ENCODE peak calls at places on chromosomes 3 and 15, in eight cellular contexts. One of them, this sample, is unnamed.

GRCh38 chr3:115698851-115699535 is 75.7 kb downstream of the GAP43 start:
- DNase-seq in IMR-90: peak
- DNase-seq in endodermal cell: peak
- DNase-seq in brain microvascular endothelial cell: peak
- DNase-seq in MM.1S: no peak
- DNase-seq in fibroblast of lung: peak
- DNase-seq in cardiac fibroblast: peak
- DNase-seq in B cell: no peak
- DNase-seq in this sample: no peak

GRCh38 chr3:86257955-86258641 is 732.9 kb downstream of the VGLL3 start:
- DNase-seq in IMR-90: no peak
- DNase-seq in brain microvascular endothelial cell: no peak
- DNase-seq in endodermal cell: no peak
- DNase-seq in B cell: no peak
- DNase-seq in fibroblast of lung: no peak
- DNase-seq in MM.1S: no peak
- DNase-seq in cardiac fibroblast: no peak
- DNase-seq in this sample: no peak

GRCh38 chr3:186442162-186442561 is 80.1 kb upstream of the DGKG start:
- DNase-seq in MM.1S: no peak
- DNase-seq in IMR-90: no peak
- DNase-seq in brain microvascular endothelial cell: no peak
- DNase-seq in endodermal cell: no peak
- DNase-seq in cardiac fibroblast: peak
- DNase-seq in B cell: no peak
- DNase-seq in fibroblast of lung: no peak
- DNase-seq in this sample: no peak

GRCh38 chr3:46284981-46285683 is 42.9 kb downstream of the CCR3 start:
- DNase-seq in brain microvascular endothelial cell: no peak
- DNase-seq in endodermal cell: no peak
- DNase-seq in IMR-90: no peak
- DNase-seq in fibroblast of lung: peak
- DNase-seq in B cell: no peak
- DNase-seq in cardiac fibroblast: peak
- DNase-seq in MM.1S: peak
- DNase-seq in this sample: no peak

GRCh38 chr15:36992454-36992853 is 107.9 kb downstream of the MEIS2 start:
- DNase-seq in cardiac fibroblast: no peak
- DNase-seq in endodermal cell: no peak
- DNase-seq in B cell: no peak
- DNase-seq in fibroblast of lung: no peak
- DNase-seq in brain microvascular endothelial cell: no peak
- DNase-seq in MM.1S: no peak
- DNase-seq in IMR-90: no peak
- DNase-seq in this sample: no peak

GRCh38 chr15:43901485-43901884 is 74.7 kb downstream of the WDR76 start:
- DNase-seq in cardiac fibroblast: no peak
- DNase-seq in MM.1S: no peak
- DNase-seq in fibroblast of lung: no peak
- DNase-seq in brain microvascular endothelial cell: no peak
- DNase-seq in IMR-90: no peak
- DNase-seq in B cell: no peak
- DNase-seq in endodermal cell: no peak
- DNase-seq in this sample: no peak

GRCh38 chr3:197795200-197795599 is 4.1 kb downstream of the LRCH3 start:
- DNase-seq in fibroblast of lung: peak
- DNase-seq in endodermal cell: no peak
- DNase-seq in cardiac fibroblast: peak
- DNase-seq in MM.1S: no peak
- DNase-seq in brain microvascular endothelial cell: peak
- DNase-seq in IMR-90: peak
- DNase-seq in B cell: no peak
- DNase-seq in this sample: peak

GRCh38 chr3:13198480-13198879 is 125.3 kb upstream of the IQSEC1 start:
- DNase-seq in MM.1S: no peak
- DNase-seq in B cell: no peak
- DNase-seq in cardiac fibroblast: no peak
- DNase-seq in brain microvascular endothelial cell: no peak
- DNase-seq in endodermal cell: no peak
- DNase-seq in fibroblast of lung: no peak
- DNase-seq in IMR-90: no peak
- DNase-seq in this sample: peak

GRCh38 chr3:36063992-36064391 is 316.3 kb upstream of the STAC start:
- DNase-seq in MM.1S: no peak
- DNase-seq in cardiac fibroblast: no peak
- DNase-seq in IMR-90: no peak
- DNase-seq in endodermal cell: no peak
- DNase-seq in fibroblast of lung: peak
- DNase-seq in brain microvascular endothelial cell: no peak
- DNase-seq in B cell: no peak
- DNase-seq in this sample: no peak

GRCh38 chr3:144760831-144761230 is 789.2 kb downstream of the DIPK2A start:
- DNase-seq in B cell: no peak
- DNase-seq in IMR-90: no peak
- DNase-seq in MM.1S: peak
- DNase-seq in endodermal cell: no peak
- DNase-seq in fibroblast of lung: no peak
- DNase-seq in brain microvascular endothelial cell: peak
- DNase-seq in cardiac fibroblast: peak
- DNase-seq in this sample: no peak

GRCh38 chr3:104460477-104461406 is 906.0 kb upstream of the ALCAM start:
- DNase-seq in fibroblast of lung: peak
- DNase-seq in IMR-90: peak
- DNase-seq in MM.1S: peak
- DNase-seq in endodermal cell: peak
- DNase-seq in cardiac fibroblast: peak
- DNase-seq in B cell: no peak
- DNase-seq in brain microvascular endothelial cell: peak
- DNase-seq in this sample: peak

GRCh38 chr3:147359177-147360062 is 46.9 kb downstream of the ZIC4 start:
- DNase-seq in endodermal cell: peak
- DNase-seq in MM.1S: no peak
- DNase-seq in B cell: no peak
- DNase-seq in fibroblast of lung: no peak
- DNase-seq in brain microvascular endothelial cell: no peak
- DNase-seq in IMR-90: no peak
- DNase-seq in cardiac fibroblast: no peak
- DNase-seq in this sample: no peak

GRCh38 chr15:35622641-35623340 is 76.8 kb upstream of the DPH6 start:
- DNase-seq in B cell: no peak
- DNase-seq in fibroblast of lung: no peak
- DNase-seq in brain microvascular endothelial cell: no peak
- DNase-seq in cardiac fibroblast: no peak
- DNase-seq in endodermal cell: no peak
- DNase-seq in IMR-90: no peak
- DNase-seq in MM.1S: no peak
- DNase-seq in this sample: no peak

GRCh38 chr3:137171834-137172603 is 214.2 kb downstream of the IL20RB start:
- DNase-seq in MM.1S: no peak
- DNase-seq in brain microvascular endothelial cell: no peak
- DNase-seq in cardiac fibroblast: no peak
- DNase-seq in IMR-90: no peak
- DNase-seq in B cell: no peak
- DNase-seq in endodermal cell: no peak
- DNase-seq in fibroblast of lung: no peak
- DNase-seq in this sample: no peak

DNA sequence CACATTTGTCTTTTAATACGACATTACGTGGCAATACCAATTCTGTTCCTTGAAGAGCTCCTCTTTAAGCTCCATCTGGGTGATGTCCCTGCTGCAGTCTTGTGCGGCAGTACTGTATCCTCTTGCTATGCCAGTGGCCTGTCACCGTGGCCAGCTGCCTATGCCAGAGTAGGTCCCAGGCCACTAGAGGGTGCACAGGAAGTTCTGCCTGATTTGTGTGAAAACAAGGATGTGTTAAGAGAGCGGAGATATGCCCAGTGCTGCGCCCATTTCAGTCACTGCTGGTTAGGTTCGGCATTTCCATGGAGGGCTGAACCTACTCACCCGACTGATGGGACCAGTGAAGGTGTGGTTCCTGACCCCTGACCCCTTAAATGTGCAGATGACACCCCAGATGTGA is 25.2 kb downstream of the NIPA1 start:
- DNase-seq in brain microvascular endothelial cell: no peak
- DNase-seq in MM.1S: no peak
- DNase-seq in endodermal cell: peak
- DNase-seq in IMR-90: peak
- DNase-seq in cardiac fibroblast: peak
- DNase-seq in B cell: no peak
- DNase-seq in fibroblast of lung: peak
- DNase-seq in this sample: no peak
- TF ChIP-seq CTCF in brain microvascular endothelial cell: no peak
- TF ChIP-seq CTCF in MM.1S: no peak
- TF ChIP-seq CTCF in endodermal cell: peak
- TF ChIP-seq CTCF in IMR-90: peak
- TF ChIP-seq CTCF in cardiac fibroblast: peak
- TF ChIP-seq CTCF in B cell: no peak
- TF ChIP-seq CTCF in fibroblast of lung: peak
- TF ChIP-seq CTCF in this sample: peak

GRCh38 chr3:123385981-123386380 is 62.9 kb downstream of the ADCY5 start:
- DNase-seq in fibroblast of lung: peak
- DNase-seq in IMR-90: peak
- DNase-seq in brain microvascular endothelial cell: no peak
- DNase-seq in MM.1S: no peak
- DNase-seq in cardiac fibroblast: peak
- DNase-seq in B cell: no peak
- DNase-seq in endodermal cell: no peak
- DNase-seq in this sample: no peak

GRCh38 chr3:123386477-123387040 is 62.3 kb downstream of the ADCY5 start:
- DNase-seq in brain microvascular endothelial cell: no peak
- DNase-seq in IMR-90: peak
- DNase-seq in fibroblast of lung: no peak
- DNase-seq in cardiac fibroblast: no peak
- DNase-seq in B cell: no peak
- DNase-seq in endodermal cell: peak
- DNase-seq in MM.1S: no peak
- DNase-seq in this sample: no peak

GRCh38 chr3:123385499-123385898 is 63.4 kb downstream of the ADCY5 start:
- DNase-seq in endodermal cell: no peak
- DNase-seq in B cell: no peak
- DNase-seq in fibroblast of lung: no peak
- DNase-seq in MM.1S: no peak
- DNase-seq in cardiac fibroblast: no peak
- DNase-seq in IMR-90: no peak
- DNase-seq in brain microvascular endothelial cell: no peak
- DNase-seq in this sample: no peak

GRCh38 chr3:123384256-123384655 is 64.6 kb downstream of the ADCY5 start:
- DNase-seq in endodermal cell: no peak
- DNase-seq in B cell: no peak
- DNase-seq in brain microvascular endothelial cell: no peak
- DNase-seq in cardiac fibroblast: no peak
- DNase-seq in fibroblast of lung: no peak
- DNase-seq in MM.1S: no peak
- DNase-seq in IMR-90: no peak
- DNase-seq in this sample: no peak

GRCh38 chr3:123385072-123385471 is 63.8 kb downstream of the ADCY5 start:
- DNase-seq in cardiac fibroblast: no peak
- DNase-seq in B cell: no peak
- DNase-seq in brain microvascular endothelial cell: peak
- DNase-seq in IMR-90: peak
- DNase-seq in fibroblast of lung: peak
- DNase-seq in MM.1S: no peak
- DNase-seq in endodermal cell: no peak
- DNase-seq in this sample: no peak
- TF ChIP-seq CTCF in cardiac fibroblast: no peak
- TF ChIP-seq CTCF in B cell: no peak
- TF ChIP-seq CTCF in brain microvascular endothelial cell: no peak
- TF ChIP-seq CTCF in IMR-90: no peak
- TF ChIP-seq CTCF in fibroblast of lung: no peak
- TF ChIP-seq CTCF in MM.1S: no peak
- TF ChIP-seq CTCF in endodermal cell: no peak
- TF ChIP-seq CTCF in this sample: no peak

GRCh38 chr3:196323723-196324122 is 5.7 kb upstream of the DYNLT2B start:
- DNase-seq in B cell: no peak
- DNase-seq in endodermal cell: peak
- DNase-seq in brain microvascular endothelial cell: no peak
- DNase-seq in cardiac fibroblast: peak
- DNase-seq in fibroblast of lung: no peak
- DNase-seq in IMR-90: peak
- DNase-seq in MM.1S: no peak
- DNase-seq in this sample: no peak
- TF ChIP-seq CTCF in B cell: no peak
- TF ChIP-seq CTCF in endodermal cell: peak
- TF ChIP-seq CTCF in brain microvascular endothelial cell: peak
- TF ChIP-seq CTCF in cardiac fibroblast: peak
- TF ChIP-seq CTCF in fibroblast of lung: no peak
- TF ChIP-seq CTCF in IMR-90: peak
- TF ChIP-seq CTCF in MM.1S: no peak
- TF ChIP-seq CTCF in this sample: no peak

GRCh38 chr3:40181182-40181581 is 128.3 kb upstream of the EIF1B start:
- DNase-seq in brain microvascular endothelial cell: no peak
- DNase-seq in IMR-90: no peak
- DNase-seq in B cell: no peak
- DNase-seq in cardiac fibroblast: no peak
- DNase-seq in fibroblast of lung: no peak
- DNase-seq in MM.1S: no peak
- DNase-seq in endodermal cell: peak
- DNase-seq in this sample: no peak
- TF ChIP-seq CTCF in brain microvascular endothelial cell: peak
- TF ChIP-seq CTCF in IMR-90: no peak
- TF ChIP-seq CTCF in B cell: no peak
- TF ChIP-seq CTCF in cardiac fibroblast: peak
- TF ChIP-seq CTCF in fibroblast of lung: no peak
- TF ChIP-seq CTCF in MM.1S: no peak
- TF ChIP-seq CTCF in endodermal cell: peak
- TF ChIP-seq CTCF in this sample: no peak